ENCODE peak calls at places on chromosomes 13 and 19, in ten cellular contexts. E is activated CD4-positive, CD25-positive, alpha-beta regulatory T cell; S is thyroid gland; A is tibial nerve; T is HS-27A; X is body of pancreas; P is CD4-positive, CD25-positive, alpha-beta regulatory T cell; B is fibroblast of lung; G is activated T-helper 1 cell treated with anti-CD3 and anti-CD28 coated beads, Interleukin-12 subunit alpha, Interleukin-12 subunit beta, Interleukin-2, Interleukin-4 antibody, amounts not matched to agents 30 ng/mL and 10 ng/mL and 1 ng/mL, durations not matched to agents 14 hours and 24 hours and 36 hours; V is stimulated activated CD4-positive, alpha-beta T cell treated with anti-CD3 and anti-CD28 coated beads, Interleukin-2, amount 100 ng/mL, for 48 hours. L is an unnamed sample.

GRCh38 chr13:110387451-110388140 is 80.5 kb downstream of the COL4A2 start:
- DNase-seq in S (peak), B (no peak), P (no peak), A (no peak), E (no peak), X (no peak), T (no peak), V (no peak), G (peak), L (no peak)

GRCh38 chr19:46000497-46001246 is 5.4 kb downstream of the CCDC61 start:
- DNase-seq in V (peak), A (no peak), X (peak), T (no peak), E (peak), S (peak), G (peak), P (peak), B (no peak), L (no peak)

GRCh38 chr13:50711449-50711848 is 132.0 kb downstream of the DLEU7 start:
- DNase-seq in A (no peak), V (no peak), P (no peak), X (no peak), T (no peak), S (no peak), B (no peak), E (no peak), G (no peak), L (no peak)

GRCh38 chr19:58554494-58555368 is at the start of gene CHMP2A:
- DNase-seq in A (peak), G (peak), P (peak), B (peak), T (peak), X (peak), S (peak), V (peak), E (no peak), L (no peak)

GRCh38 chr13:110913322-110913721 is 1.5 kb downstream of the ANKRD10 start:
- DNase-seq in T (no peak), E (no peak), V (no peak), A (no peak), S (no peak), X (peak), P (no peak), G (no peak), B (peak), L (no peak)

GRCh38 chr19:17778621-17779280 is 16.2 kb upstream of the B3GNT3 start:
- DNase-seq in E (no peak), A (no peak), P (no peak), S (no peak), V (no peak), X (no peak), B (no peak), T (no peak), G (no peak), L (no peak)

GRCh38 chr19:41175825-41176734 is 16.9 kb upstream of the CYP2S1 start:
- DNase-seq in S (peak), B (peak), V (peak), X (peak), T (peak), A (peak), P (no peak), G (peak), E (no peak), L (no peak)

GRCh38 chr13:31214379-31214778 is 14.6 kb downstream of the B3GLCT start:
- DNase-seq in V (no peak), P (no peak), B (no peak), X (no peak), S (no peak), G (no peak), A (no peak), E (no peak), T (no peak), L (no peak)

GRCh38 chr13:51849145-51850101 is 4.4 kb upstream of the TMEM272 start:
- DNase-seq in A (no peak), T (no peak), B (peak), S (peak), E (no peak), X (no peak), V (no peak), P (no peak), G (peak), L (peak)

GRCh38 chr19:1584500-1585242 is 8.0 kb downstream of the MBD3 start:
- DNase-seq in V (no peak), S (no peak), A (no peak), P (no peak), G (no peak), E (no peak), X (peak), B (no peak), T (no peak), L (no peak)

GRCh38 chr13:61414686-61415664 is 674 bp downstream of the PCDH20 start:
- DNase-seq in X (peak), P (no peak), V (no peak), A (no peak), S (peak), B (peak), E (no peak), T (no peak), G (no peak), L (peak)

GRCh38 chr13:35693142-35693784 is 216.8 kb upstream of the MAB21L1 start:
- DNase-seq in A (no peak), P (no peak), S (no peak), T (no peak), E (no peak), V (no peak), B (no peak), G (no peak), X (no peak), L (no peak)

GRCh38 chr19:39324242-39324842 is 3.7 kb upstream of the LRFN1 start:
- DNase-seq in P (no peak), E (no peak), X (no peak), B (no peak), S (no peak), T (no peak), G (no peak), A (no peak), V (no peak), L (no peak)

GRCh38 chr13:80084086-80084676 is 256.7 kb downstream of the SPRY2 start:
- DNase-seq in A (no peak), P (no peak), T (peak), B (peak), V (no peak), X (no peak), E (no peak), G (no peak), S (no peak), L (peak)

GRCh38 chr13:113315992-113316391 is 19.0 kb downstream of the LAMP1 start:
- DNase-seq in P (no peak), X (no peak), B (no peak), T (no peak), E (no peak), S (no peak), A (no peak), V (no peak), G (no peak), L (no peak)

GRCh38 chr19:19530423-19530804 is 1.7 kb downstream of the YJEFN3 start:
- DNase-seq in E (no peak), V (no peak), S (no peak), A (no peak), P (no peak), T (no peak), G (no peak), X (no peak), B (no peak), L (no peak)